ENCODE peak calls at places on chromosomes 7 and 10, in eight cellular contexts. E, Z, S, N, P, L, V and G are unnamed samples.

GRCh38 chr7:84110400-84110799 is 84.2 kb downstream of the SEMA3A start:
- DNase-seq in E (peak), Z (no peak), S (no peak), N (no peak), P (no peak), L (no peak), V (no peak), G (no peak)

GRCh38 chr7:14924398-14924797 is 21.8 kb upstream of the DGKB start:
- DNase-seq in E (peak), Z (no peak), S (no peak), N (no peak), P (no peak), L (no peak), V (peak), G (no peak)

GRCh38 chr7:2928613-2929311 is 84.7 kb upstream of the GNA12 start:
- DNase-seq in E (no peak), Z (no peak), S (no peak), N (no peak), P (peak), L (no peak), V (no peak), G (no peak)

GRCh38 chr7:105046414-105046813 is 32.4 kb downstream of the KMT2E start:
- DNase-seq in E (peak), Z (no peak), S (no peak), N (no peak), P (no peak), L (no peak), V (peak), G (no peak)

GRCh38 chr7:140607441-140607989 is 33.1 kb downstream of the DENND2A start:
- DNase-seq in E (no peak), Z (no peak), S (no peak), N (no peak), P (peak), L (peak), V (peak), G (no peak)

GRCh38 chr7:154096-154835 is 38.1 kb upstream of the FAM20C start:
- DNase-seq in E (no peak), Z (no peak), S (no peak), N (no peak), P (peak), L (no peak), V (no peak), G (no peak)

GRCh38 chr7:135664046-135664589 is 1.8 kb downstream of the STMP1 start:
- DNase-seq in E (peak), Z (no peak), S (no peak), N (peak), P (no peak), L (no peak), V (peak), G (no peak)

GRCh38 chr7:118609207-118609606 is 384.7 kb downstream of the ANKRD7 start:
- DNase-seq in E (no peak), Z (no peak), S (no peak), N (no peak), P (no peak), L (no peak), V (no peak), G (no peak)

GRCh38 chr7:3244241-3244814 is 56.7 kb upstream of the SDK1 start:
- DNase-seq in E (peak), Z (peak), S (no peak), N (peak), P (no peak), L (no peak), V (peak), G (no peak)

GRCh38 chr10:29725133-29725720 is 90.5 kb upstream of the SVIL start:
- DNase-seq in E (peak), Z (no peak), S (no peak), N (no peak), P (no peak), L (no peak), V (no peak), G (no peak)

GRCh38 chr7:107045195-107045960 is 873 bp downstream of the PRKAR2B start:
- DNase-seq in E (no peak), Z (no peak), S (no peak), N (no peak), P (no peak), L (no peak), V (no peak), G (no peak)

GRCh38 chr7:27576360-27576944 is 86.2 kb downstream of the HIBADH start:
- DNase-seq in E (peak), Z (peak), S (no peak), N (peak), P (no peak), L (no peak), V (peak), G (peak)

GRCh38 chr7:113464096-113464855 is 345.9 kb upstream of the SMIM30 start:
- DNase-seq in E (no peak), Z (no peak), S (no peak), N (no peak), P (no peak), L (no peak), V (no peak), G (no peak)

GRCh38 chr7:3453398-3453797 is 152.3 kb downstream of the SDK1 start:
- DNase-seq in E (no peak), Z (no peak), S (no peak), N (no peak), P (no peak), L (no peak), V (no peak), G (no peak)

GRCh38 chr10:4684434-4684833 is 141.6 kb upstream of the AKR1E2 start:
- DNase-seq in E (peak), Z (no peak), S (no peak), N (no peak), P (no peak), L (no peak), V (no peak), G (no peak)

GRCh38 chr7:16589895-16590294 is 55.7 kb downstream of the ANKMY2 start:
- DNase-seq in E (no peak), Z (no peak), S (no peak), N (no peak), P (no peak), L (no peak), V (no peak), G (no peak)

GRCh38 chr10:69321037-69321715 is 42.9 kb downstream of the HK1 start:
- DNase-seq in E (no peak), Z (no peak), S (no peak), N (no peak), P (no peak), L (no peak), V (no peak), G (no peak)

GRCh38 chr7:6168469-6168868 is 104.0 kb downstream of the CYTH3 start:
- DNase-seq in E (no peak), Z (no peak), S (no peak), N (no peak), P (no peak), L (no peak), V (no peak), G (no peak)

GRCh38 chr10:127151541-127151940 is 44.9 kb downstream of the INSYN2A start:
- DNase-seq in E (peak), Z (no peak), S (no peak), N (no peak), P (no peak), L (no peak), V (no peak), G (no peak)

GRCh38 chr7:76509931-76510877 is at the start of gene UPK3B:
- DNase-seq in E (peak), Z (no peak), S (no peak), N (no peak), P (peak), L (no peak), V (no peak), G (peak)

GRCh38 chr10:116109881-116110280 is 163.1 kb downstream of the GFRA1 start:
- DNase-seq in E (no peak), Z (no peak), S (no peak), N (no peak), P (no peak), L (no peak), V (no peak), G (no peak)

GRCh38 chr10:72031706-72032105 is 56.6 kb downstream of the SPOCK2 start:
- DNase-seq in E (no peak), Z (no peak), S (no peak), N (no peak), P (no peak), L (no peak), V (no peak), G (no peak)

GRCh38 chr10:47253651-47254375 is 46.2 kb upstream of the GDF10 start:
- DNase-seq in E (no peak), Z (no peak), S (peak), N (no peak), P (no peak), L (no peak), V (peak), G (no peak)

GRCh38 chr7:131196808-131197207 is 130.9 kb upstream of the MKLN1 start:
- DNase-seq in E (peak), Z (no peak), S (no peak), N (no peak), P (no peak), L (no peak), V (peak), G (no peak)

GRCh38 chr7:29552392-29552791 is 11.2 kb upstream of the PRR15 start:
- DNase-seq in E (no peak), Z (no peak), S (no peak), N (no peak), P (no peak), L (no peak), V (no peak), G (no peak)

GRCh38 chr7:99409192-99409572 is 413 bp downstream of the BUD31 start:
- DNase-seq in E (no peak), Z (no peak), S (no peak), N (no peak), P (no peak), L (no peak), V (no peak), G (no peak)

GRCh38 chr10:31708513-31708912 is 220.1 kb downstream of the ARHGAP12 start:
- DNase-seq in E (no peak), Z (no peak), S (no peak), N (no peak), P (no peak), L (no peak), V (no peak), G (no peak)

GRCh38 chr7:20513341-20513740 is 102.1 kb upstream of the ABCB5 start:
- DNase-seq in E (no peak), Z (no peak), S (no peak), N (no peak), P (no peak), L (no peak), V (no peak), G (no peak)

GRCh38 chr10:63700209-63700934 is 179.2 kb downstream of the REEP3 start:
- DNase-seq in E (peak), Z (peak), S (peak), N (no peak), P (peak), L (no peak), V (peak), G (no peak)

GRCh38 chr10:127319691-127320090 is 123.3 kb upstream of the INSYN2A start:
- DNase-seq in E (no peak), Z (no peak), S (no peak), N (no peak), P (no peak), L (no peak), V (no peak), G (no peak)

GRCh38 chr10:49760789-49761188 is 1.3 kb downstream of the OGDHL start:
- DNase-seq in E (no peak), Z (no peak), S (no peak), N (no peak), P (no peak), L (no peak), V (no peak), G (no peak)

GRCh38 chr10:4058514-4059029 is 273.6 kb upstream of the KLF6 start:
- DNase-seq in E (no peak), Z (peak), S (no peak), N (no peak), P (no peak), L (no peak), V (no peak), G (no peak)

GRCh38 chr10:89700914-89701237 is 514 bp upstream of the KIF20B start:
- DNase-seq in E (no peak), Z (no peak), S (no peak), N (no peak), P (no peak), L (no peak), V (no peak), G (no peak)

GRCh38 chr7:49791089-49791741 is 17.8 kb downstream of the VWC2 start:
- DNase-seq in E (peak), Z (peak), S (no peak), N (peak), P (no peak), L (no peak), V (no peak), G (peak)

GRCh38 chr10:13505040-13505680 is 23.7 kb downstream of the BEND7 start:
- DNase-seq in E (no peak), Z (no peak), S (no peak), N (no peak), P (no peak), L (no peak), V (no peak), G (no peak)

GRCh38 chr7:42691030-42691639 is 220.7 kb downstream of the C7orf25 start:
- DNase-seq in E (peak), Z (peak), S (no peak), N (peak), P (no peak), L (no peak), V (peak), G (no peak)
- TF ChIP-seq CTCF in E (peak), Z (peak), S (no peak), N (peak), P (no peak), L (peak), V (peak), G (no peak)

GRCh38 chr7:127580612-127581011 is 4.8 kb downstream of the GCC1 start:
- DNase-seq in E (no peak), Z (no peak), S (no peak), N (no peak), P (no peak), L (no peak), V (no peak), G (no peak)

GRCh38 chr7:127582361-127582760 is 3.0 kb downstream of the GCC1 start:
- DNase-seq in E (no peak), Z (no peak), S (no peak), N (peak), P (peak), L (no peak), V (peak), G (no peak)

GRCh38 chr7:127581716-127582115 is 3.7 kb downstream of the GCC1 start:
- DNase-seq in E (no peak), Z (no peak), S (no peak), N (no peak), P (no peak), L (no peak), V (no peak), G (no peak)

GRCh38 chr7:127578711-127579275 is 6.6 kb downstream of the GCC1 start:
- DNase-seq in E (no peak), Z (no peak), S (no peak), N (no peak), P (no peak), L (no peak), V (no peak), G (no peak)

DNA sequence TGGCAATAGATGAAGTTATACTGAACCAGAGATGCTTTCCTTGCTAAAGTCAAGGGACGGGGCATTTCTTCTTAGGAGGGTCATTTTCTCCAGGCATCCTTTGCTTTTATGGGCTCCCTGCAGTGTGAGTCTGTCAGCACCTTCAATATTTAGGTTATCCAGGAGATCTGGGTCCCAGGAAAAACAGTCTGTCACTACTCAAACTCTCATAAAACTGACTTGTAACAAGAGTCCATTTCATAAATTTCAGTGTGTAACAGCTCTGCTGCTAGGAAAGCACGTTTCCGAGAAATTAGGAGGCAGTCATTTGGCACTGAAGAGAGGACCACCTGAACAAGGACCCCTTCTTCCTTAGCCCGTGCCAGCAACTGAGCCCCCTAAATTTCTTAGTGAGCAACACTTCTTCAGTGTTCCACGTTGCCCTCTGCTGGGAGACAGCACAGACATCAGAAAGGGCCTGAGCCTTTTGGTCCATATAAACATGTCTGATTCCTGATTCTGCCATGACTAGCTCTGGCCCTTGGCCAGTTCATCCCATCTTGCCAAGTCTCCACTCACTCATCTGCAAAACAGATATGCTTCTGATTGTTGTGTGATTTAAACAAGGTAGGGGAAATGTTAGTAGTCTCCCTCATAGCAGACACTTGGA is 7.2 kb downstream of the GCC1 start:
- DNase-seq in E (peak), Z (no peak), S (no peak), N (peak), P (no peak), L (no peak), V (peak), G (no peak)
- TF ChIP-seq CTCF in E (peak), Z (peak), S (no peak), N (peak), P (no peak), L (no peak), V (peak), G (peak)

GRCh38 chr10:102117391-102118159 is 2.6 kb downstream of the LDB1 start:
- DNase-seq in E (peak), Z (no peak), S (no peak), N (peak), P (peak), L (peak), V (peak), G (no peak)
- TF ChIP-seq CTCF in E (peak), Z (no peak), S (no peak), N (peak), P (no peak), L (no peak), V (peak), G (no peak)

GRCh38 chr7:121027761-121028681 is 39.5 kb downstream of the CPED1 start:
- DNase-seq in E (no peak), Z (no peak), S (no peak), N (peak), P (no peak), L (no peak), V (peak), G (no peak)
- TF ChIP-seq CTCF in E (no peak), Z (no peak), S (no peak), N (no peak), P (no peak), L (no peak), V (no peak), G (no peak)

GRCh38 chr7:139427788-139428187 is 55.7 kb downstream of the KLRG2 start:
- DNase-seq in E (peak), Z (no peak), S (no peak), N (no peak), P (no peak), L (no peak), V (no peak), G (no peak)
- TF ChIP-seq CTCF in E (no peak), Z (no peak), S (no peak), N (no peak), P (no peak), L (no peak), V (no peak), G (no peak)

GRCh38 chr7:78985509-78985908 is 468.0 kb downstream of the MAGI2 start:
- DNase-seq in E (no peak), Z (no peak), S (no peak), N (no peak), P (no peak), L (no peak), V (peak), G (no peak)
- TF ChIP-seq CTCF in E (no peak), Z (no peak), S (no peak), N (no peak), P (no peak), L (no peak), V (peak), G (no peak)

GRCh38 chr7:4845740-4846142 is 16.1 kb downstream of the PAPOLB start:
- DNase-seq in E (no peak), Z (no peak), S (no peak), N (no peak), P (no peak), L (no peak), V (peak), G (no peak)
- TF ChIP-seq CTCF in E (no peak), Z (no peak), S (no peak), N (peak), P (peak), L (no peak), V (peak), G (no peak)